ENCODE peak calls at places on chromosomes 2 and 18, in seven cellular contexts. One of them, this sample, is unnamed.

GRCh38 chr2:39015424-39015823 is 105.4 kb downstream of the SOS1 start:
- DNase-seq in IMR-90: no peak
- DNase-seq in RPMI7951: no peak
- DNase-seq in hepatic stellate cell: no peak
- DNase-seq in dermis blood vessel endothelial cell: no peak
- DNase-seq in mucosa of descending colon: no peak
- DNase-seq in CD8-positive, alpha-beta memory T cell: no peak
- DNase-seq in this sample: no peak

GRCh38 chr2:142714600-142714999 is 162.9 kb upstream of the KYNU start:
- DNase-seq in dermis blood vessel endothelial cell: no peak
- DNase-seq in IMR-90: no peak
- DNase-seq in mucosa of descending colon: no peak
- DNase-seq in CD8-positive, alpha-beta memory T cell: no peak
- DNase-seq in hepatic stellate cell: no peak
- DNase-seq in RPMI7951: no peak
- DNase-seq in this sample: no peak

GRCh38 chr2:74441690-74442482 is at the start of gene RTKN:
- DNase-seq in CD8-positive, alpha-beta memory T cell: peak
- DNase-seq in hepatic stellate cell: no peak
- DNase-seq in RPMI7951: no peak
- DNase-seq in IMR-90: no peak
- DNase-seq in dermis blood vessel endothelial cell: no peak
- DNase-seq in mucosa of descending colon: peak
- DNase-seq in this sample: no peak

GRCh38 chr2:201733544-201733943 is 35.1 kb upstream of the MPP4 start:
- DNase-seq in hepatic stellate cell: no peak
- DNase-seq in mucosa of descending colon: no peak
- DNase-seq in dermis blood vessel endothelial cell: peak
- DNase-seq in RPMI7951: no peak
- DNase-seq in CD8-positive, alpha-beta memory T cell: no peak
- DNase-seq in IMR-90: no peak
- DNase-seq in this sample: peak

GRCh38 chr2:239598011-239598731 is 197.4 kb upstream of the HDAC4 start:
- DNase-seq in CD8-positive, alpha-beta memory T cell: no peak
- DNase-seq in IMR-90: no peak
- DNase-seq in RPMI7951: no peak
- DNase-seq in hepatic stellate cell: no peak
- DNase-seq in mucosa of descending colon: no peak
- DNase-seq in dermis blood vessel endothelial cell: no peak
- DNase-seq in this sample: no peak

GRCh38 chr2:121362776-121363175 is 77.8 kb upstream of the TFCP2L1 start:
- DNase-seq in mucosa of descending colon: no peak
- DNase-seq in RPMI7951: no peak
- DNase-seq in IMR-90: no peak
- DNase-seq in hepatic stellate cell: no peak
- DNase-seq in dermis blood vessel endothelial cell: no peak
- DNase-seq in CD8-positive, alpha-beta memory T cell: no peak
- DNase-seq in this sample: no peak

GRCh38 chr18:79454034-79454735 is 58.5 kb downstream of the NFATC1 start:
- DNase-seq in RPMI7951: no peak
- DNase-seq in mucosa of descending colon: no peak
- DNase-seq in hepatic stellate cell: no peak
- DNase-seq in dermis blood vessel endothelial cell: peak
- DNase-seq in CD8-positive, alpha-beta memory T cell: no peak
- DNase-seq in IMR-90: peak
- DNase-seq in this sample: peak

GRCh38 chr2:164560181-164560792 is 61.0 kb downstream of the GRB14 start:
- DNase-seq in CD8-positive, alpha-beta memory T cell: no peak
- DNase-seq in dermis blood vessel endothelial cell: peak
- DNase-seq in IMR-90: peak
- DNase-seq in RPMI7951: no peak
- DNase-seq in hepatic stellate cell: peak
- DNase-seq in mucosa of descending colon: peak
- DNase-seq in this sample: peak

GRCh38 chr2:82740527-82740926 is 1718.6 kb downstream of the SUCLG1 start:
- DNase-seq in mucosa of descending colon: no peak
- DNase-seq in CD8-positive, alpha-beta memory T cell: no peak
- DNase-seq in dermis blood vessel endothelial cell: no peak
- DNase-seq in hepatic stellate cell: no peak
- DNase-seq in IMR-90: no peak
- DNase-seq in RPMI7951: no peak
- DNase-seq in this sample: no peak

GRCh38 chr2:237280235-237280634 is 133.7 kb downstream of the COL6A3 start:
- DNase-seq in dermis blood vessel endothelial cell: no peak
- DNase-seq in RPMI7951: peak
- DNase-seq in IMR-90: peak
- DNase-seq in hepatic stellate cell: peak
- DNase-seq in CD8-positive, alpha-beta memory T cell: no peak
- DNase-seq in mucosa of descending colon: no peak
- DNase-seq in this sample: peak

GRCh38 chr18:76923485-76924085 is 101.2 kb downstream of the ZNF236 start:
- DNase-seq in CD8-positive, alpha-beta memory T cell: no peak
- DNase-seq in hepatic stellate cell: no peak
- DNase-seq in IMR-90: peak
- DNase-seq in dermis blood vessel endothelial cell: peak
- DNase-seq in RPMI7951: peak
- DNase-seq in mucosa of descending colon: peak
- DNase-seq in this sample: no peak

GRCh38 chr2:240639566-240639965 is 14.3 kb downstream of the GPR35 start:
- DNase-seq in hepatic stellate cell: no peak
- DNase-seq in mucosa of descending colon: no peak
- DNase-seq in CD8-positive, alpha-beta memory T cell: no peak
- DNase-seq in dermis blood vessel endothelial cell: no peak
- DNase-seq in IMR-90: no peak
- DNase-seq in RPMI7951: no peak
- DNase-seq in this sample: no peak

GRCh38 chr2:226600184-226600583 is 199.4 kb downstream of the IRS1 start:
- DNase-seq in hepatic stellate cell: no peak
- DNase-seq in dermis blood vessel endothelial cell: no peak
- DNase-seq in IMR-90: peak
- DNase-seq in RPMI7951: no peak
- DNase-seq in mucosa of descending colon: no peak
- DNase-seq in CD8-positive, alpha-beta memory T cell: no peak
- DNase-seq in this sample: peak

GRCh38 chr2:166284359-166284758 is 91.4 kb downstream of the SCN9A start:
- DNase-seq in CD8-positive, alpha-beta memory T cell: no peak
- DNase-seq in mucosa of descending colon: no peak
- DNase-seq in IMR-90: no peak
- DNase-seq in dermis blood vessel endothelial cell: no peak
- DNase-seq in hepatic stellate cell: no peak
- DNase-seq in RPMI7951: no peak
- DNase-seq in this sample: no peak

GRCh38 chr18:46497129-46497528 is 159.9 kb downstream of the LOXHD1 start:
- DNase-seq in dermis blood vessel endothelial cell: peak
- DNase-seq in mucosa of descending colon: peak
- DNase-seq in hepatic stellate cell: no peak
- DNase-seq in IMR-90: no peak
- DNase-seq in RPMI7951: peak
- DNase-seq in CD8-positive, alpha-beta memory T cell: no peak
- DNase-seq in this sample: peak

GRCh38 chr2:70190086-70190412 is 770 bp downstream of the C2orf42 start:
- DNase-seq in RPMI7951: no peak
- DNase-seq in mucosa of descending colon: no peak
- DNase-seq in hepatic stellate cell: peak
- DNase-seq in IMR-90: peak
- DNase-seq in CD8-positive, alpha-beta memory T cell: no peak
- DNase-seq in dermis blood vessel endothelial cell: peak
- DNase-seq in this sample: no peak

GRCh38 chr2:238658054-238658407 is 189.9 kb upstream of the TWIST2 start:
- DNase-seq in IMR-90: no peak
- DNase-seq in RPMI7951: no peak
- DNase-seq in CD8-positive, alpha-beta memory T cell: no peak
- DNase-seq in mucosa of descending colon: no peak
- DNase-seq in hepatic stellate cell: no peak
- DNase-seq in dermis blood vessel endothelial cell: no peak
- DNase-seq in this sample: no peak

GRCh38 chr18:32439802-32440201 is 30.9 kb downstream of the GAREM1 start:
- DNase-seq in hepatic stellate cell: no peak
- DNase-seq in IMR-90: no peak
- DNase-seq in mucosa of descending colon: no peak
- DNase-seq in RPMI7951: no peak
- DNase-seq in dermis blood vessel endothelial cell: no peak
- DNase-seq in CD8-positive, alpha-beta memory T cell: no peak
- DNase-seq in this sample: no peak

GRCh38 chr2:133586978-133587377 is 18.7 kb upstream of the NCKAP5 start:
- DNase-seq in mucosa of descending colon: no peak
- DNase-seq in IMR-90: no peak
- DNase-seq in CD8-positive, alpha-beta memory T cell: no peak
- DNase-seq in dermis blood vessel endothelial cell: no peak
- DNase-seq in hepatic stellate cell: no peak
- DNase-seq in RPMI7951: peak
- DNase-seq in this sample: peak

GRCh38 chr2:36528274-36528673 is 69.7 kb downstream of the FEZ2 start:
- DNase-seq in RPMI7951: no peak
- DNase-seq in hepatic stellate cell: no peak
- DNase-seq in dermis blood vessel endothelial cell: no peak
- DNase-seq in IMR-90: no peak
- DNase-seq in mucosa of descending colon: no peak
- DNase-seq in CD8-positive, alpha-beta memory T cell: no peak
- DNase-seq in this sample: no peak

GRCh38 chr2:36352024-36352398 is 3.6 kb upstream of the CRIM1 start:
- DNase-seq in IMR-90: peak
- DNase-seq in dermis blood vessel endothelial cell: peak
- DNase-seq in hepatic stellate cell: no peak
- DNase-seq in CD8-positive, alpha-beta memory T cell: peak
- DNase-seq in RPMI7951: peak
- DNase-seq in mucosa of descending colon: peak
- DNase-seq in this sample: no peak

GRCh38 chr2:24924266-24924665 is 4.2 kb upstream of the ADCY3 start:
- DNase-seq in CD8-positive, alpha-beta memory T cell: no peak
- DNase-seq in dermis blood vessel endothelial cell: no peak
- DNase-seq in IMR-90: no peak
- DNase-seq in RPMI7951: no peak
- DNase-seq in hepatic stellate cell: no peak
- DNase-seq in mucosa of descending colon: no peak
- DNase-seq in this sample: no peak

GRCh38 chr2:84735383-84735782 is 145.5 kb downstream of the TRABD2A start:
- DNase-seq in mucosa of descending colon: no peak
- DNase-seq in hepatic stellate cell: no peak
- DNase-seq in CD8-positive, alpha-beta memory T cell: no peak
- DNase-seq in IMR-90: peak
- DNase-seq in dermis blood vessel endothelial cell: no peak
- DNase-seq in RPMI7951: peak
- DNase-seq in this sample: peak

GRCh38 chr2:8310557-8311455 is 371.1 kb upstream of the ID2 start:
- DNase-seq in RPMI7951: no peak
- DNase-seq in CD8-positive, alpha-beta memory T cell: peak
- DNase-seq in mucosa of descending colon: no peak
- DNase-seq in dermis blood vessel endothelial cell: no peak
- DNase-seq in IMR-90: no peak
- DNase-seq in hepatic stellate cell: no peak
- DNase-seq in this sample: no peak

GRCh38 chr2:97857553-97857952 is 138.2 kb downstream of the TMEM131 start:
- DNase-seq in IMR-90: no peak
- DNase-seq in dermis blood vessel endothelial cell: no peak
- DNase-seq in hepatic stellate cell: no peak
- DNase-seq in CD8-positive, alpha-beta memory T cell: no peak
- DNase-seq in mucosa of descending colon: no peak
- DNase-seq in RPMI7951: no peak
- DNase-seq in this sample: no peak

GRCh38 chr2:26612522-26613240 is 28.5 kb downstream of the CIB4 start:
- DNase-seq in RPMI7951: no peak
- DNase-seq in IMR-90: no peak
- DNase-seq in hepatic stellate cell: no peak
- DNase-seq in CD8-positive, alpha-beta memory T cell: no peak
- DNase-seq in mucosa of descending colon: peak
- DNase-seq in dermis blood vessel endothelial cell: no peak
- DNase-seq in this sample: no peak

GRCh38 chr2:235468978-235469694 is 24.7 kb upstream of the AGAP1 start:
- DNase-seq in IMR-90: peak
- DNase-seq in mucosa of descending colon: peak
- DNase-seq in CD8-positive, alpha-beta memory T cell: no peak
- DNase-seq in hepatic stellate cell: peak
- DNase-seq in RPMI7951: peak
- DNase-seq in dermis blood vessel endothelial cell: peak
- DNase-seq in this sample: peak

This sample was measured in astrocyte.